ENCODE peak calls at places on chromosomes 11 and 22, in four cellular contexts. W is A549, J is IMR-90, S is MM.1S. D is an unnamed sample.

GRCh38 chr11:121123670-121124069 is 22.6 kb downstream of the TECTA start:
- DNase-seq in S (no peak), W (no peak), J (no peak), D (no peak)

GRCh38 chr11:61494341-61495038 is 14.1 kb upstream of the LRRC10B start:
- DNase-seq in J (no peak), W (no peak), S (no peak), D (no peak)

GRCh38 chr11:130692220-130692619 is 224.1 kb downstream of the SNX19 start:
- DNase-seq in S (no peak), W (no peak), J (no peak), D (no peak)

GRCh38 chr11:8776209-8776608 is 93.6 kb downstream of the RPL27A start:
- DNase-seq in S (no peak), J (no peak), W (no peak), D (no peak)

GRCh38 chr11:65927904-65928397 is 8.7 kb downstream of the DRAP1 start:
- DNase-seq in J (no peak), W (no peak), S (peak), D (no peak)

GRCh38 chr22:40193429-40194421 is 16.0 kb downstream of the TNRC6B start:
- DNase-seq in W (peak), S (no peak), J (peak), D (no peak)

GRCh38 chr11:61797263-61797944 is 4.7 kb downstream of the FEN1 start:
- DNase-seq in S (peak), W (peak), J (peak), D (peak)

GRCh38 chr22:48365386-48365785 is 1462.3 kb downstream of the BRD1 start:
- DNase-seq in W (no peak), S (no peak), J (no peak), D (no peak)

GRCh38 chr11:124800226-124800929 is at the start of gene MSANTD2:
- DNase-seq in W (peak), S (peak), J (peak), D (peak)

GRCh38 chr22:22371031-22371541 is 126.5 kb downstream of the VPREB1 start:
- DNase-seq in J (no peak), S (no peak), W (no peak), D (no peak)

GRCh38 chr11:13261600-13262061 is 16.0 kb upstream of the BMAL1 start:
- DNase-seq in S (no peak), J (peak), W (peak), D (peak)

GRCh38 chr11:105399505-105399904 is 210.4 kb upstream of the GRIA4 start:
- DNase-seq in W (no peak), S (no peak), J (no peak), D (no peak)

GRCh38 chr11:46693597-46694012 is 6.8 kb downstream of the ARHGAP1 start:
- DNase-seq in J (peak), S (no peak), W (no peak), D (no peak)

GRCh38 chr11:94025695-94026394 is 4.7 kb downstream of the HEPHL1 start:
- DNase-seq in S (no peak), J (peak), W (no peak), D (no peak)

GRCh38 chr11:102320679-102321078 is 3.4 kb downstream of the BIRC3 start:
- DNase-seq in J (no peak), S (no peak), W (no peak), D (no peak)

GRCh38 chr22:36863979-36864378 is 3.2 kb downstream of the NCF4 start:
- DNase-seq in W (no peak), S (no peak), J (no peak), D (no peak)
- H3K4me3 ChIP-seq in W (no peak), S (no peak), J (no peak), D (no peak)

GRCh38 chr11:12224537-12224893 is 114.1 kb downstream of the MICAL2 start:
- DNase-seq in J (peak), W (no peak), S (peak), D (peak)
- H3K4me3 ChIP-seq in J (no peak), W (no peak), S (peak), D (no peak)

GRCh38 chr22:45211435-45211834 is 29.3 kb downstream of the KIAA0930 start:
- DNase-seq in J (no peak), W (no peak), S (no peak), D (no peak)

GRCh38 chr22:45210577-45211431 is 29.9 kb downstream of the KIAA0930 start:
- DNase-seq in S (no peak), J (no peak), W (no peak), D (no peak)

GRCh38 chr22:45211848-45212247 is 28.8 kb downstream of the KIAA0930 start:
- DNase-seq in W (peak), J (no peak), S (no peak), D (no peak)

GRCh38 chr22:45212992-45213751 is 27.5 kb downstream of the KIAA0930 start:
- DNase-seq in J (peak), W (no peak), S (no peak), D (no peak)

GRCh38 chr22:45212306-45212709 is 28.4 kb downstream of the KIAA0930 start:
- DNase-seq in J (peak), S (no peak), W (peak), D (peak)
- H3K4me3 ChIP-seq in J (peak), S (no peak), W (peak), D (peak)

DNA sequence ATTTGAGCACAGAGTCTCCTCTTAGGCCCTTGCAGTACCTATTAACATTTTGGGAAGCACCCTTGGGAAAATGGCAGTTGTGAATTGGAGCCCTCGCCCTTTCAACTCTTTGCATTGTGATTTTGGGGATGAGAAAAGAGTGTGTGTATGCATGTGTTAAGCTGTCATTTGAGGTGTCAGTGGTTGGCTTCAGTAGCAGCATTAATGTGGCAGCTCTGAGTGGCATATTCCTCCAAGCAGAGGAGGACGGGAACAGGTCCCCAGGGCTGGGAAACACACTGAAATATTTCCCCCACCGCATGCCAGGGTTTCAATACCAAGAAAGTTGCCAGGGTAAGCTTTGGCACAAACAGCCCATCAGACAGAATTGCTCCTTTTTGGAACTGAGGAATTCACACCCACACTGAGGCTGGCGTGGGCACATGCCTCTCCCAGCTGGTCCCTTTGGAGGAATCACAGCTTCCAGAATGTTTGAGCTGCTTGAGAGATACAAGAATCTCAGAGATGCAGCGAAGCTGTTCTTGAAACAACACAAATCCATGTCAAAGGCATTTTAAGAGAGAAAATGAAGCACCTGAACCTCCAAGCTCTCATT is 67.4 kb upstream of the RCN1 start:
- DNase-seq in J (no peak), S (no peak), W (no peak), D (no peak)
- H3K4me3 ChIP-seq in J (no peak), S (no peak), W (no peak), D (no peak)

GRCh38 chr22:25070870-25071465 is 118.5 kb downstream of the KIAA1671 start:
- DNase-seq in S (no peak), J (no peak), W (no peak), D (no peak)
- H3K4me3 ChIP-seq in S (no peak), J (no peak), W (no peak), D (no peak)